ENCODE peak calls at places on chromosome 4, in five cellular contexts. H, M, X, A and E are unnamed samples.

GRCh38 chr4:6498511-6499240 is 26.3 kb upstream of the PPP2R2C start:
- DNase-seq in M (no peak), H (no peak), X (no peak), A (no peak), E (no peak)

GRCh38 chr4:37675587-37676290 is 10.4 kb downstream of the RELL1 start:
- DNase-seq in M (no peak), A (no peak), X (no peak), H (no peak), E (no peak)

GRCh38 chr4:108512615-108513505 is 107.5 kb upstream of the RPL34 start:
- DNase-seq in M (peak), X (peak), H (peak), A (no peak), E (peak)

GRCh38 chr4:74473155-74473811 is 28.3 kb downstream of the AREG start:
- DNase-seq in H (no peak), X (no peak), M (no peak), A (no peak), E (peak)

GRCh38 chr4:23903859-23904438 is 14.1 kb upstream of the PPARGC1A start:
- DNase-seq in A (no peak), M (no peak), H (no peak), X (no peak), E (no peak)

GRCh38 chr4:33961751-33962150 is 2282.6 kb downstream of the ARAP2 start:
- DNase-seq in H (no peak), A (no peak), X (no peak), M (no peak), E (no peak)

GRCh38 chr4:10160280-10160856 is 43.8 kb upstream of the WDR1 start:
- DNase-seq in X (no peak), M (no peak), H (no peak), A (no peak), E (no peak)

GRCh38 chr4:10353110-10353509 is 104.1 kb downstream of the ZNF518B start:
- DNase-seq in X (no peak), M (no peak), A (no peak), H (no peak), E (no peak)

GRCh38 chr4:158255727-158256324 is 45.5 kb downstream of the TMEM144 start:
- DNase-seq in M (no peak), X (no peak), A (no peak), H (peak), E (peak)

GRCh38 chr4:138916763-138917162 is 98.8 kb upstream of the NOCT start:
- DNase-seq in M (no peak), H (no peak), X (no peak), A (no peak), E (no peak)

GRCh38 chr4:150457802-150458201 is 124.1 kb upstream of the MAB21L2 start:
- DNase-seq in A (no peak), H (no peak), M (no peak), X (no peak), E (no peak)

GRCh38 chr4:70931359-70931758 is 29.2 kb downstream of the MOB1B start:
- DNase-seq in H (no peak), M (no peak), X (no peak), A (no peak), E (no peak)

GRCh38 chr4:158814636-158815035 is 45.8 kb downstream of the FNIP2 start:
- DNase-seq in H (no peak), A (no peak), M (no peak), X (no peak), E (no peak)

GRCh38 chr4:168177546-168178149 is 85.3 kb downstream of the ANXA10 start:
- DNase-seq in X (no peak), M (no peak), H (no peak), A (no peak), E (peak)

GRCh38 chr4:620201-620600 is 5.2 kb upstream of the PDE6B start:
- DNase-seq in H (no peak), X (no peak), M (no peak), A (no peak), E (no peak)

GRCh38 chr4:139209470-139210063 is 32.5 kb upstream of the ELF2 start:
- DNase-seq in M (no peak), H (no peak), X (no peak), A (no peak), E (no peak)

GRCh38 chr4:181952478-181952877 is 290.7 kb upstream of the TENM3 start:
- DNase-seq in A (no peak), X (no peak), H (no peak), M (no peak), E (peak)

GRCh38 chr4:81427605-81427922 is 44.1 kb downstream of the RASGEF1B start:
- DNase-seq in X (no peak), A (no peak), M (no peak), H (no peak), E (no peak)

GRCh38 chr4:53777244-53777984 is 186.1 kb upstream of the LNX1 start:
- DNase-seq in M (no peak), H (no peak), A (no peak), X (no peak), E (no peak)

GRCh38 chr4:111510535-111510934 is 634.7 kb upstream of the FAM241A start:
- DNase-seq in H (no peak), A (no peak), X (no peak), M (no peak), E (no peak)

GRCh38 chr4:140344111-140344510 is 29.3 kb upstream of the SCOC start:
- DNase-seq in H (no peak), X (no peak), M (no peak), A (no peak), E (no peak)

GRCh38 chr4:172177382-172177781 is 364.2 kb downstream of the GALNTL6 start:
- DNase-seq in H (no peak), A (no peak), X (no peak), M (no peak), E (no peak)

GRCh38 chr4:172169871-172170270 is 356.7 kb downstream of the GALNTL6 start:
- DNase-seq in A (no peak), M (no peak), H (no peak), X (no peak), E (no peak)

GRCh38 chr4:172168888-172169287 is 355.7 kb downstream of the GALNTL6 start:
- DNase-seq in X (no peak), M (no peak), H (no peak), A (no peak), E (no peak)

DNA sequence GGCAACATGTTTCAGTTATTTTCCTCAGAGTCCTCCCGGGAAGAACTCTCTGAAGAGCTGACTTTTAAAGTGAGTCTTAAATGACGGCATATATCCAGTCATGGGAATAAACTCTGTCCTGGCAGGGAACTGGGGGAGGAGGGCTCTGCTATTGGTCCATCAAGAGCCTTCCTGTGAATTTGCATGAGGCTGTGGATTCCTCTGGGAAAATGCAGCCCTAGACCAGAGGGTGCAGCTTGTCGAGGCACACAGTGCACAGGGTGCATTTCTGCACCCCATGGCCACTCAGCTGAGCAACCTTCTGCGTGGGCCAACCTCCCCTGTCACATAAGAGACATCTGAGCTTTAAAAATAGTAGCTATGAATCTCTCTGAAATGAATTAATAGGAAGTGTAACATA is 360.0 kb downstream of the GALNTL6 start:
- DNase-seq in X (no peak), M (no peak), A (no peak), H (no peak), E (no peak)
- TF ChIP-seq CTCF in X (no peak), M (no peak), A (no peak), H (no peak), E (no peak)

GRCh38 chr4:101326586-101326985 is 20.7 kb downstream of the PPP3CA start:
- DNase-seq in A (no peak), M (no peak), H (no peak), X (no peak), E (no peak)

GRCh38 chr4:101328063-101328602 is 19.2 kb downstream of the PPP3CA start:
- DNase-seq in X (no peak), M (no peak), A (no peak), H (no peak), E (no peak)

GRCh38 chr4:101332424-101332823 is 14.9 kb downstream of the PPP3CA start:
- DNase-seq in X (no peak), A (no peak), H (no peak), M (no peak), E (no peak)

GRCh38 chr4:101334963-101335572 is 12.3 kb downstream of the PPP3CA start:
- DNase-seq in H (no peak), A (no peak), M (no peak), X (no peak), E (no peak)

GRCh38 chr4:101331017-101331416 is 16.3 kb downstream of the PPP3CA start:
- DNase-seq in A (no peak), X (no peak), H (no peak), M (no peak), E (no peak)
- TF ChIP-seq CTCF in A (no peak), X (no peak), H (no peak), M (no peak), E (no peak)

DNA sequence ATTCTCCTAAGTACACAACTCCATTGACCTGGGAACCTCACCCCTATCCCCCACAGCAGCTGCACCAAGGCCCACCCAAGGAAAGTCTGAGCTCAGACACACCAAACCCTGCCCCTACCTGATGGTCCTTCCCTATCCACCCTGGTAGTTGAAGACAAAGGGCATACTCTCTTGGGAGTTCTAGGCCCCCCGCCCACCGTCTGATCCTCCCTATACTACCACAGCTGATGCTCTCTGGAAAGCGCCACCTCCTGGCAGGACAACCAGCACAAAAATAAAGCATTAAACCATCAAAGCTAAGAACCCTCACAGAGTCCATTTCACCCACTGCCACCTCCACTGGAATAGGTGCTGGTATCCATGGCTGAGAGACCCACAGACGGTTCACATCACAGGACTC is 83.6 kb downstream of the ANAPC10 start:
- DNase-seq in A (no peak), X (no peak), H (no peak), M (no peak), E (no peak)
- TF ChIP-seq CTCF in A (no peak), X (peak), H (no peak), M (no peak), E (no peak)

GRCh38 chr4:76681996-76682395 is 215.9 kb downstream of the SOWAHB start:
- DNase-seq in H (no peak), M (no peak), A (no peak), X (no peak), E (no peak)

GRCh38 chr4:76677571-76678326 is 220.2 kb downstream of the SOWAHB start:
- DNase-seq in A (no peak), M (no peak), H (no peak), X (no peak), E (no peak)

GRCh38 chr4:76683154-76683553 is 214.8 kb downstream of the SOWAHB start:
- DNase-seq in X (no peak), M (no peak), H (no peak), A (no peak), E (no peak)

GRCh38 chr4:76679691-76680090 is 218.3 kb downstream of the SOWAHB start:
- DNase-seq in M (no peak), A (no peak), X (no peak), H (no peak), E (no peak)

GRCh38 chr4:76680934-76681333 is 217.0 kb downstream of the SOWAHB start:
- DNase-seq in H (no peak), M (no peak), A (no peak), X (no peak), E (no peak)
- TF ChIP-seq CTCF in H (peak), M (no peak), A (no peak), X (no peak), E (no peak)

GRCh38 chr4:102828497-102828808 is 1.1 kb upstream of the UBE2D3 start:
- DNase-seq in X (no peak), H (no peak), A (no peak), M (no peak), E (no peak)

GRCh38 chr4:102827674-102828496 is 534 bp upstream of the UBE2D3 start:
- DNase-seq in A (peak), X (peak), M (peak), H (peak), E (peak)

GRCh38 chr4:102825261-102826071 is 1.9 kb downstream of the UBE2D3 start:
- DNase-seq in M (no peak), A (no peak), H (peak), X (no peak), E (no peak)

GRCh38 chr4:102826105-102826889 is 1.1 kb downstream of the UBE2D3 start:
- DNase-seq in A (no peak), M (no peak), X (no peak), H (no peak), E (no peak)

GRCh38 chr4:102826890-102827673 is at the start of gene UBE2D3:
- DNase-seq in M (peak), X (peak), H (peak), A (peak), E (peak)
- TF ChIP-seq CTCF in M (peak), X (no peak), H (no peak), A (peak), E (no peak)